ENCODE peak calls at places on chromosomes 1 and 21, in five cellular contexts. One of them, this sample, is unnamed.

GRCh38 chr1:68116643-68117235 is 66.3 kb upstream of the DIRAS3 start:
- DNase-seq in HCT116: peak
- DNase-seq in K562: peak
- DNase-seq in SK-N-SH: peak
- DNase-seq in GM12878: no peak
- DNase-seq in this sample: no peak

GRCh38 chr1:177975588-177976495 is 6.0 kb upstream of the SEC16B start:
- DNase-seq in HCT116: no peak
- DNase-seq in K562: no peak
- DNase-seq in GM12878: no peak
- DNase-seq in SK-N-SH: no peak
- DNase-seq in this sample: no peak

GRCh38 chr1:54230507-54231339 is 30.8 kb downstream of the MRPL37 start:
- DNase-seq in SK-N-SH: peak
- DNase-seq in HCT116: no peak
- DNase-seq in GM12878: no peak
- DNase-seq in K562: no peak
- DNase-seq in this sample: no peak

GRCh38 chr1:226798427-226799411 is 59.6 kb upstream of the ITPKB start:
- DNase-seq in GM12878: peak
- DNase-seq in HCT116: no peak
- DNase-seq in SK-N-SH: no peak
- DNase-seq in K562: peak
- DNase-seq in this sample: no peak

GRCh38 chr1:163013826-163014600 is 55.1 kb upstream of the RGS4 start:
- DNase-seq in SK-N-SH: no peak
- DNase-seq in K562: no peak
- DNase-seq in HCT116: no peak
- DNase-seq in GM12878: no peak
- DNase-seq in this sample: no peak

GRCh38 chr21:37527103-37527502 is 160.5 kb downstream of the DYRK1A start:
- DNase-seq in K562: no peak
- DNase-seq in GM12878: no peak
- DNase-seq in SK-N-SH: no peak
- DNase-seq in HCT116: no peak
- DNase-seq in this sample: no peak

GRCh38 chr1:20373764-20374163 is 83.1 kb downstream of the VWA5B1 start:
- DNase-seq in HCT116: no peak
- DNase-seq in GM12878: no peak
- DNase-seq in K562: no peak
- DNase-seq in SK-N-SH: no peak
- DNase-seq in this sample: no peak

GRCh38 chr1:229318056-229318455 is 24.8 kb downstream of the CCSAP start:
- DNase-seq in GM12878: no peak
- DNase-seq in SK-N-SH: no peak
- DNase-seq in K562: no peak
- DNase-seq in HCT116: no peak
- DNase-seq in this sample: no peak

GRCh38 chr1:77386276-77386675 is 104.5 kb downstream of the AK5 start:
- DNase-seq in SK-N-SH: no peak
- DNase-seq in HCT116: no peak
- DNase-seq in GM12878: no peak
- DNase-seq in K562: no peak
- DNase-seq in this sample: no peak

GRCh38 chr1:7771673-7772299 is 690 bp downstream of the VAMP3 start:
- DNase-seq in HCT116: no peak
- DNase-seq in SK-N-SH: no peak
- DNase-seq in GM12878: no peak
- DNase-seq in K562: no peak
- DNase-seq in this sample: no peak

GRCh38 chr1:61434276-61434675 is 290.7 kb downstream of the TM2D1 start:
- DNase-seq in GM12878: no peak
- DNase-seq in SK-N-SH: no peak
- DNase-seq in HCT116: no peak
- DNase-seq in K562: no peak
- DNase-seq in this sample: no peak

GRCh38 chr1:15279576-15280230 is 32.7 kb downstream of the FHAD1 start:
- DNase-seq in HCT116: no peak
- DNase-seq in GM12878: no peak
- DNase-seq in K562: peak
- DNase-seq in SK-N-SH: peak
- DNase-seq in this sample: peak

GRCh38 chr1:109817881-109818280 is 54.2 kb upstream of the EPS8L3 start:
- DNase-seq in K562: no peak
- DNase-seq in SK-N-SH: no peak
- DNase-seq in HCT116: no peak
- DNase-seq in GM12878: no peak
- DNase-seq in this sample: no peak
- TF ChIP-seq JUND in K562: no peak
- TF ChIP-seq JUND in SK-N-SH: no peak
- TF ChIP-seq JUND in HCT116: no peak
- TF ChIP-seq JUND in GM12878: no peak
- TF ChIP-seq JUND in this sample: no peak

DNA sequence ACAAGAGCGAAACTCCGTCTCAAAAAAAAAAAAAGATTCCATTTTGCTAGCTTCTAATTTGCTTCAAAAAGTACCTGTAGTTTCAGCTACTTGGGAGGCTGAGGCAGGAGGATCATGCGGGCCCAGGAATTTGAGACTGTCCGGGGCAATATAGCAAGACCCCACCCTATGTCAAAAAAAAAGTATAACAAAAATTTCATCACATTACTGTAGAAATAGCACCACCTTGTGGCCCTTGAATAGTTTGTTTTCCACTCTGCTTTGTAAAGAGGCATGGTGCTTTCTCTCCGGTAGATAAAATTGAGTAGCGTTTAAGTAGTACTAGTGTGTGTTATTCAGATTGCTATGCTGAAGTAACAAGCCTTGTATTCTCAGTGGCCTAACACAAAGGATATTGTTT is 18.2 kb upstream of the MSTO1 start:
- DNase-seq in SK-N-SH: peak
- DNase-seq in K562: peak
- DNase-seq in HCT116: peak
- DNase-seq in GM12878: peak
- DNase-seq in this sample: peak
- TF ChIP-seq JUND in SK-N-SH: no peak
- TF ChIP-seq JUND in K562: no peak
- TF ChIP-seq JUND in HCT116: no peak
- TF ChIP-seq JUND in GM12878: no peak
- TF ChIP-seq JUND in this sample: no peak

DNA sequence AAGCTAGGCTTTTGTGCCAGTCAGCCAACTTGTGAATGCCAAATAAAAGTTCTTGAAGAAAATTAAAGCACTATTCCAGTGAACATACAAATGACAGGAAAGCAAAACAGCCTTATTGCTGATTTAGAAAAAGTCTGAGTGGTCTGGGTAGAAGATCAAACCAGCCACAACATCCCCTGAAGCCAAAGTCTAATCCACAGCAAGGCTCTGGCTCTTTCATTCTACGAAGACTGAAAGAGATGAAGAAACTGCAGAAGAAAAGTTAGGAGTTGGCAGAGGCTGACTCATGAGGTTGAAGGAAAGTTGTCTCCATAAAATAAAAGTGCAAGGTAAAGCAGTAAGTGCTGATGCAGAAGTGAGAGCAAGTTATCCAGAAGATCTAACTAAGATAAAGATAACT is 65.9 kb downstream of the LHX4 start:
- DNase-seq in K562: no peak
- DNase-seq in HCT116: no peak
- DNase-seq in GM12878: no peak
- DNase-seq in SK-N-SH: no peak
- DNase-seq in this sample: no peak
- TF ChIP-seq JUND in K562: no peak
- TF ChIP-seq JUND in HCT116: no peak
- TF ChIP-seq JUND in GM12878: no peak
- TF ChIP-seq JUND in SK-N-SH: no peak
- TF ChIP-seq JUND in this sample: no peak

DNA sequence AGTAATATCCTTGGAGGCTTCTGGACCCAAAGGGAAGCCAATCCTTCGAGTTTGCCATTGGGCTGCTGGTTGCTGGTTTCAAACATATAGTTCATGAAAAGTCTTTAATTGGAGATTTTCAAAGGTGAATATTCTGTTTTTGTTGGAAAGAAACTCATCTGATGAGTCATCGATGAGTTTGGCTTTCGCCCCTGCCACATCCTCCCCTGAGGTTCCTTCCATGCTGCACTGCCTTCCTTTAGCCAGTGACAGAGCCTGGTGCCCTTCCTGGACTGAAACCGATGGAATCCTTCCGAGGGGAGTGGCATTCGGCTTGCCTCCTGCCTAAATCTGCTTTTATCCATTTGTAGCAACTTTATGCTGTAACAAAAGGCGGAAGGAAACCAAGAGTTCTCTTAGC is 550.0 kb downstream of the KIF26B start:
- DNase-seq in GM12878: no peak
- DNase-seq in SK-N-SH: no peak
- DNase-seq in K562: no peak
- DNase-seq in HCT116: no peak
- DNase-seq in this sample: no peak
- TF ChIP-seq JUND in GM12878: no peak
- TF ChIP-seq JUND in SK-N-SH: peak
- TF ChIP-seq JUND in K562: no peak
- TF ChIP-seq JUND in HCT116: no peak
- TF ChIP-seq JUND in this sample: no peak

GRCh38 chr21:38930838-38931237 is 125.1 kb downstream of the ETS2 start:
- DNase-seq in SK-N-SH: no peak
- DNase-seq in GM12878: no peak
- DNase-seq in HCT116: no peak
- DNase-seq in K562: no peak
- DNase-seq in this sample: no peak
- TF ChIP-seq JUND in SK-N-SH: no peak
- TF ChIP-seq JUND in GM12878: no peak
- TF ChIP-seq JUND in HCT116: no peak
- TF ChIP-seq JUND in K562: no peak
- TF ChIP-seq JUND in this sample: no peak